ENCODE peak calls at places on chromosomes 5 and 9, in six cellular contexts. G, Y, M, Z, D and L are unnamed samples. For H3K27me3, the result is how much of the 10 kb centered on the place peaks cover.

GRCh38 chr5:14685757-14686156 is 21.2 kb downstream of the OTULIN start:
- DNase-seq in G (no peak), D (no peak), Z (peak), Y (no peak), M (no peak), L (peak)

GRCh38 chr9:6014668-6015270 is 655 bp downstream of the RANBP6 start:
- DNase-seq in M (no peak), G (no peak), Y (no peak), D (no peak), Z (no peak), L (no peak)

GRCh38 chr9:88791105-88791805 is 200.0 kb upstream of the S1PR3 start:
- DNase-seq in Z (no peak), Y (no peak), M (no peak), G (no peak), D (no peak), L (no peak)

GRCh38 chr5:127665641-127666040 is 16.8 kb downstream of the CTXN3 start:
- DNase-seq in G (no peak), D (no peak), M (no peak), Z (no peak), Y (no peak), L (no peak)

GRCh38 chr9:74645007-74645639 is 148.0 kb downstream of the RORB start:
- DNase-seq in G (no peak), Z (peak), D (no peak), M (no peak), Y (no peak), L (no peak)

GRCh38 chr5:97876272-97876671 is 693.2 kb upstream of the RIOK2 start:
- DNase-seq in G (no peak), M (no peak), Y (no peak), Z (no peak), D (no peak), L (no peak)

GRCh38 chr9:85527331-85528015 is 214.3 kb downstream of the AGTPBP1 start:
- DNase-seq in Y (no peak), D (no peak), Z (no peak), G (no peak), M (no peak), L (no peak)

GRCh38 chr5:18992264-18992663 is 995.7 kb downstream of the CDH18 start:
- DNase-seq in D (no peak), Y (no peak), M (no peak), Z (no peak), G (no peak), L (no peak)

GRCh38 chr9:135075234-135076142 is 12.0 kb upstream of the OLFM1 start:
- DNase-seq in G (peak), D (peak), M (no peak), Y (peak), Z (peak), L (no peak)

GRCh38 chr9:22395585-22396205 is 50.9 kb upstream of the DMRTA1 start:
- DNase-seq in D (no peak), G (no peak), Z (no peak), M (no peak), Y (no peak), L (no peak)

GRCh38 chr9:34518110-34518616 is 4.6 kb downstream of the ENHO start:
- DNase-seq in Y (no peak), Z (no peak), D (no peak), G (no peak), M (no peak), L (no peak)

GRCh38 chr5:143343042-143343441 is 60.4 kb downstream of the NR3C1 start:
- DNase-seq in G (no peak), M (no peak), Z (peak), Y (no peak), D (no peak), L (no peak)

GRCh38 chr9:133863193-133863592 is 125.0 kb upstream of the SARDH start:
- DNase-seq in Z (no peak), G (no peak), M (no peak), Y (no peak), D (no peak), L (no peak)

GRCh38 chr5:54538156-54538555 is 20.6 kb downstream of the SNX18 start:
- DNase-seq in D (no peak), M (no peak), G (no peak), Y (no peak), Z (no peak), L (no peak)

GRCh38 chr5:33994845-33995244 is 10.4 kb upstream of the SLC45A2 start:
- DNase-seq in D (no peak), Z (no peak), Y (no peak), M (no peak), G (no peak), L (no peak)

GRCh38 chr9:113368960-113369582 is 7.7 kb downstream of the HDHD3 start:
- DNase-seq in M (no peak), D (no peak), Z (no peak), Y (no peak), G (no peak), L (no peak)

GRCh38 chr9:90455316-90455715 is 187.3 kb downstream of the DIRAS2 start:
- DNase-seq in G (no peak), Z (no peak), Y (no peak), M (no peak), D (no peak), L (no peak)

GRCh38 chr9:96567203-96567700 is 52.4 kb downstream of the CDC14B start:
- DNase-seq in Z (no peak), M (peak), Y (no peak), G (no peak), D (peak), L (no peak)

GRCh38 chr9:127187231-127187956 is 65.0 kb upstream of the ANGPTL2 start:
- DNase-seq in M (no peak), G (peak), Y (peak), D (no peak), Z (no peak), L (no peak)

GRCh38 chr5:177357459-177358332 is at the start of gene RGS14:
- DNase-seq in G (peak), Y (peak), Z (no peak), D (peak), M (peak), L (peak)

GRCh38 chr9:30796806-30797205 is 1587.6 kb upstream of the ACO1 start:
- DNase-seq in Z (no peak), G (no peak), M (no peak), D (no peak), Y (no peak), L (no peak)

GRCh38 chr5:32099486-32100035 is 74.6 kb downstream of the GOLPH3 start:
- DNase-seq in Z (no peak), M (no peak), Y (no peak), G (peak), D (no peak), L (no peak)

GRCh38 chr5:5009240-5009639 is 130.9 kb upstream of the ADAMTS16 start:
- DNase-seq in Y (no peak), M (no peak), G (no peak), Z (no peak), D (no peak), L (no peak)

GRCh38 chr5:131156385-131156784 is 8.7 kb downstream of the HINT1 start:
- DNase-seq in M (no peak), G (no peak), Y (no peak), D (no peak), Z (no peak), L (no peak)

GRCh38 chr9:14956162-14956561 is 45.9 kb upstream of the FREM1 start:
- DNase-seq in G (no peak), D (no peak), Y (no peak), M (no peak), Z (no peak), L (no peak)

GRCh38 chr5:124102491-124102890 is 590.5 kb downstream of the CSNK1G3 start:
- DNase-seq in D (no peak), Y (no peak), Z (no peak), G (no peak), M (no peak), L (no peak)

GRCh38 chr9:38389313-38389712 is 3.2 kb upstream of the ALDH1B1 start:
- DNase-seq in Z (no peak), D (no peak), Y (no peak), G (no peak), M (no peak), L (no peak)

GRCh38 chr5:158642852-158643251 is 456.9 kb downstream of the EBF1 start:
- DNase-seq in M (no peak), G (no peak), D (peak), Y (no peak), Z (no peak), L (no peak)

GRCh38 chr5:65391591-65391990 is 90.1 kb downstream of the ADAMTS6 start:
- DNase-seq in Y (no peak), G (no peak), Z (no peak), M (no peak), D (no peak), L (no peak)

GRCh38 chr9:27715651-27716050 is 142.4 kb upstream of the C9orf72 start:
- DNase-seq in Y (no peak), G (no peak), Z (no peak), M (no peak), D (no peak), L (no peak)

GRCh38 chr5:107855171-107855570 is 184.4 kb upstream of the EFNA5 start:
- DNase-seq in D (no peak), Y (no peak), Z (no peak), M (no peak), G (no peak), L (no peak)

GRCh38 chr5:72109625-72110024 is 2.4 kb downstream of the MAP1B start:
- DNase-seq in G (no peak), Y (no peak), Z (peak), M (no peak), D (no peak), L (no peak)

GRCh38 chr5:120164037-120164436 is 300.1 kb upstream of the PRR16 start:
- DNase-seq in D (no peak), Y (no peak), M (no peak), G (no peak), Z (no peak), L (no peak)

GRCh38 chr9:107693620-107694326 is 204.2 kb upstream of the KLF4 start:
- DNase-seq in M (no peak), Z (no peak), D (no peak), G (no peak), Y (no peak), L (no peak)

GRCh38 chr5:157521704-157522029 is 53.9 kb downstream of the ADAM19 start:
- DNase-seq in Z (no peak), G (no peak), M (no peak), Y (no peak), D (no peak), L (no peak)

GRCh38 chr9:7027996-7028395 is 270.2 kb downstream of the KDM4C start:
- DNase-seq in Z (no peak), G (no peak), Y (no peak), M (no peak), D (no peak), L (no peak)

GRCh38 chr9:5586391-5586802 is 42.5 kb upstream of the RIC1 start:
- DNase-seq in G (no peak), Y (no peak), Z (no peak), M (no peak), D (no peak), L (no peak)

GRCh38 chr5:74738406-74738805 is 28.5 kb downstream of the GFM2 start:
- DNase-seq in Z (no peak), M (no peak), D (no peak), Y (no peak), G (no peak), L (no peak)
- H3K27ac ChIP-seq in Z (no peak), M (no peak), D (no peak), Y (no peak), G (no peak), L (no peak)

DNA sequence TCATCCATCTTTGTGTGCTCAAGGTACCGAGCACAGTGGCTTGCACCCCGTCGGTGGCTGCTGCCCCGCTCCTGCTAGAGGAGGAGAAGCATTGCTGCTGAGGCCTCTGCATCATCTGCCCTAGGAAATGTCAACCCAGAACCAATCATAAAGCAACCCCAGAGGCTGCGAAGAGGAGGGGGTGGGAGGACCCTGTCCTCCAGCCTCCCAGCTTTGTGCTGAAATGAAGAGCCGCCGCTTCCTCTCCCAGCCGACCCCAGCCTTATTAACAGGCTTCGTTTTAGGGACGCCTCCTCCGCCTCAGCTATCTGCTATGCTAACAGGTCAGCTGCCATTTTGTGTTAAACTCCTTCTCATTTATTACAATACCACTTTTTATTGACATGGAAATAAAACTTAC is 71.5 kb downstream of the CFAP77 start:
- DNase-seq in Z (peak), G (no peak), D (no peak), Y (no peak), M (no peak), L (no peak)
- H3K27me3 ChIP-seq in Z (under half), G (under half), D (under half), Y (under half), M (under half), L (under half)

DNA sequence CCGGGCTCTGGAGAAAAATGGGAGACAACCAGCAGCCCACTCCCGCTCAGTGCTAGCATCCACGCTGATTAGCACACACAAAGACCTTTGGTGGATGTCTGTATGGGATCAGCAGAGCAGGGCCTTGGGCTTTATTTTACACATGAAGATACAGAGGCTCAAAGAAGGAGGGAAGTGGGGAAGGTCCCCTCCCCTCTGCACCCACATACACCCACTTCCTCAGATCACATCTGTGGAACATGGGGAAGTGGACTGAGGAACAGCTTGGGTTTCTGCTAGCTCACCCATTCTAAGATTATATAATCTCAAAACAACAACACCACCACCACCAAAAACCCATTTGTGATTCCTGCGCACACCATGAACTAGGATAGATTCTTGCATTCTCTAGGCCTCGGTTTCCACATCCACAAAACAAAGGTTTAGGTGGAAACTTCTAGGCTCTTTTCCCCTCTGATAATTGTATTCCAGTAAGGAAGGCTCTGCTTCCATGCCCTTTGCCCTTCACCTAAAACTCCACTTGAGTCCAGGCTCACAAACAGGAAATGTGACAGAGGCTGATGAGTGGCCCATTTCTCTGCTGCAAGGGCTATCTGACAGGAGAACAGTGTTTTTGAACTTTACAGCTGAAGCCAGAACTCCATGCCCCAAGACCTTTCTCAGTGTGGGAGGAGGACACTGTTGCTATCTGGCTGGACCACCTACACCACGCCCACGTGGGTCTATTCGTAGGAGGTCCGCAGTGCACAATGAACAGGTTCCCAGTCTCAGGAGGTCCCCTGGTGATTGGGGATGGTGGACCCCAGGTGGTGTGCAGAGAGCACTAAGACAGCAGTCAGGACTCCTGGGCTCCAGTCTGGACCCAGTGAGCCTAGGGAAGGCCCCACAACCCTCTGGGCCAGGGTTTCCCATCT is 13.8 kb downstream of the GGTA1 start:
- DNase-seq in G (no peak), Y (no peak), M (no peak), D (no peak), Z (no peak), L (no peak)
- H3K27ac ChIP-seq in G (peak), Y (peak), M (no peak), D (peak), Z (no peak), L (no peak)

GRCh38 chr9:130382636-130383349 is 62.0 kb upstream of the ASS1 start:
- DNase-seq in D (no peak), M (no peak), Y (no peak), G (no peak), Z (no peak), L (no peak)

GRCh38 chr9:130385257-130385656 is 59.5 kb upstream of the ASS1 start:
- DNase-seq in M (no peak), D (no peak), G (no peak), Z (no peak), Y (no peak), L (no peak)

GRCh38 chr9:130382086-130382485 is 62.7 kb upstream of the ASS1 start:
- DNase-seq in Y (no peak), M (no peak), D (no peak), G (no peak), Z (peak), L (no peak)

GRCh38 chr9:130383350-130383715 is 61.4 kb upstream of the ASS1 start:
- DNase-seq in G (no peak), Y (no peak), Z (no peak), D (no peak), M (no peak), L (no peak)

GRCh38 chr9:130383979-130384676 is 60.6 kb upstream of the ASS1 start:
- DNase-seq in G (no peak), M (no peak), Z (no peak), D (no peak), Y (no peak), L (no peak)
- H3K27me3 ChIP-seq in G (under half), M (under half), Z (under half), D (under half), Y (under half), L (under half)

GRCh38 chr5:166074839-166075481 is 2216.5 kb upstream of the WWC1 start:
- DNase-seq in G (no peak), M (no peak), Y (no peak), D (no peak), Z (peak), L (no peak)
- H3K27ac ChIP-seq in G (no peak), M (no peak), Y (no peak), D (no peak), Z (peak), L (no peak)

GRCh38 chr5:88657166-88657565 is 225.8 kb downstream of the MEF2C start:
- DNase-seq in M (no peak), G (no peak), Z (no peak), Y (no peak), D (no peak), L (no peak)
- H3K27me3 ChIP-seq in M (under half), G (under half), Z (under half), Y (half or more), D (half or more), L (under half)

GRCh38 chr9:72577212-72577753 is 55.9 kb downstream of the TMC1 start:
- DNase-seq in G (no peak), D (no peak), Y (no peak), Z (no peak), M (no peak), L (no peak)

GRCh38 chr9:72576087-72576486 is 54.7 kb downstream of the TMC1 start:
- DNase-seq in M (no peak), G (no peak), Z (no peak), Y (no peak), D (no peak), L (no peak)

GRCh38 chr9:72575673-72576072 is 54.3 kb downstream of the TMC1 start:
- DNase-seq in D (no peak), Y (no peak), Z (no peak), G (no peak), M (no peak), L (no peak)

GRCh38 chr9:72579880-72580570 is 58.6 kb downstream of the TMC1 start:
- DNase-seq in M (no peak), Z (no peak), G (no peak), D (no peak), Y (no peak), L (no peak)

GRCh38 chr9:72579190-72579589 is 57.8 kb downstream of the TMC1 start:
- DNase-seq in Y (no peak), Z (no peak), M (no peak), G (peak), D (peak), L (no peak)
- H3K27ac ChIP-seq in Y (no peak), Z (no peak), M (no peak), G (peak), D (peak), L (no peak)

GRCh38 chr9:110582156-110582555 is 2.6 kb upstream of the SVEP1 start:
- DNase-seq in Y (no peak), M (no peak), G (no peak), D (no peak), Z (peak), L (no peak)
- H3K27me3 ChIP-seq in Y (under half), M (under half), G (under half), D (half or more), Z (half or more), L (under half)

DNA sequence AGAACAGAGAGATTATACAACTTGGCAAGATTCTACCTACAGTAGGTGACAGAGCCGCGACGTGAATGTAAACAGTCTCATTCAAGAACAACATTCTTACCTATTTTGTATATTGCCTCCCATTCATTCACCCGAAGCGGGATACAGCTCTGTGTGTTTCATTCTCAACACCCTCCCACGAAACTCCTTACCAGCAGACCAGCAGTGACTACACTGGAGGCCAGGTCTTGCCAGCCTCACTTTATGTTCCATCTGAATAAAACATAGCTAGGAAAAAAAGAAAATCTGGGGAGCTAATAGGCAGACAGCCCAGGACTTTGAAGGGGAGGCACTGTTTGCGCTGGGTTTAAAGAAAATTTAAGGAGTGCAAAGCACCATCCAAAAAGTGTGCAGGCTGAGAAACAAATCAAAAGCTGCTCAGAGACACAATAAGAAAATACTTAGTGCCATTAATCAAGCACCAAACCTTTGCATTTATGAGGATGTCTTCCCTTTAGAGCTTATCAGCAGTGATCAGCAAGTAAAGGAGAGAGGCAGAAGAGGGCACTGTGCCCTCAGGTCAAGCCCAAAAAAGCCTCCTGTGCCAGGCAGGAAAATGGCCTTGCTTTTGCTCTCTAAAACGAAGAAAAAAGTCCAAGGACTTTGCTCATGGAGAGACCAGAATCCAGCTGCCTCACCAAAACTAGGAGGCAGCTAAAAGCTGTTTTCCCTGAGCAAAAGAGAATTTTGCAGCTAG is 295.2 kb downstream of the BNC2 start:
- DNase-seq in Y (no peak), D (no peak), G (no peak), M (no peak), Z (no peak), L (no peak)
- H3K27ac ChIP-seq in Y (no peak), D (no peak), G (peak), M (no peak), Z (no peak), L (no peak)

GRCh38 chr5:129499208-129499852 is 39.2 kb downstream of the ADAMTS19 start:
- DNase-seq in D (no peak), Z (no peak), M (no peak), G (no peak), Y (no peak), L (no peak)
- H3K27me3 ChIP-seq in D (under half), Z (under half), M (under half), G (under half), Y (under half), L (under half)